ENCODE peak calls at places on chromosome 10, in ten cellular contexts. V is uterus, B is heart right ventricle, J is lower lobe of right lung, W is psoas muscle, M is cardiac fibroblast, C is PC-3, U is Panc1, Y is esophagus squamous epithelium, N is thoracic aorta. D is an unnamed sample.

GRCh38 chr10:109899578-109900355 is 23.5 kb downstream of the XPNPEP1 start:
- DNase-seq in V (peak; percentile 59), B (no peak), J (no peak), W (no peak), M (peak; percentile 86), C (no peak), U (no peak), Y (no peak), N (no peak), D (no peak)

GRCh38 chr10:85492684-85493083 is 873.9 kb downstream of the GRID1 start:
- DNase-seq in V (no peak), B (no peak), J (no peak), W (no peak), M (no peak), C (no peak), U (no peak), Y (no peak), N (no peak), D (no peak)

GRCh38 chr10:118968071-118968470 is 61.4 kb upstream of the NANOS1 start:
- DNase-seq in V (no peak), B (no peak), J (no peak), W (peak; percentile 59), M (no peak), C (no peak), U (no peak), Y (no peak), N (no peak), D (no peak)

GRCh38 chr10:124151466-124152095 is 58.2 kb upstream of the CHST15 start:
- DNase-seq in V (no peak), B (no peak), J (no peak), W (peak; percentile 38), M (no peak), C (no peak), U (no peak), Y (no peak), N (no peak), D (no peak)

GRCh38 chr10:12635127-12635541 is 285.8 kb downstream of the CAMK1D start:
- DNase-seq in V (no peak), B (no peak), J (no peak), W (no peak), M (no peak), C (peak; percentile 62), U (no peak), Y (no peak), N (no peak), D (no peak)

GRCh38 chr10:15146366-15146765 is 22.1 kb downstream of the NMT2 start:
- DNase-seq in V (no peak), B (no peak), J (no peak), W (no peak), M (no peak), C (no peak), U (no peak), Y (no peak), N (no peak), D (no peak)

GRCh38 chr10:191703-192518 is 56.7 kb downstream of the ZMYND11 start:
- DNase-seq in V (peak; percentile 20), B (no peak), J (no peak), W (no peak), M (peak; percentile 79), C (peak; percentile 7), U (no peak), Y (no peak), N (no peak), D (no peak)

GRCh38 chr10:51156913-51157312 is 82.6 kb downstream of the PRKG1 start:
- DNase-seq in V (no peak), B (no peak), J (no peak), W (no peak), M (peak; percentile 57), C (peak; percentile 91), U (no peak), Y (no peak), N (no peak), D (peak; percentile 69)

GRCh38 chr10:75679546-75679945 is 248.1 kb downstream of the LRMDA start:
- DNase-seq in V (no peak), B (no peak), J (no peak), W (no peak), M (no peak), C (peak; percentile 37), U (no peak), Y (no peak), N (no peak), D (no peak)

GRCh38 chr10:124200011-124200410 is 106.6 kb upstream of the CHST15 start:
- DNase-seq in V (no peak), B (no peak), J (no peak), W (no peak), M (no peak), C (peak; percentile 20), U (no peak), Y (no peak), N (no peak), D (no peak)

GRCh38 chr10:71765176-71765906 is 8.0 kb downstream of the VSIR start:
- DNase-seq in V (no peak), B (peak; percentile 70), J (no peak), W (peak; percentile 76), M (peak; percentile 72), C (peak; percentile 13), U (no peak), Y (no peak), N (no peak), D (no peak)

GRCh38 chr10:63416376-63416775 is 49.4 kb downstream of the JMJD1C start:
- DNase-seq in V (no peak), B (no peak), J (no peak), W (no peak), M (peak; percentile 43), C (no peak), U (no peak), Y (no peak), N (no peak), D (peak; percentile 45)

GRCh38 chr10:63413429-63413828 is 52.3 kb downstream of the JMJD1C start:
- DNase-seq in V (no peak), B (no peak), J (no peak), W (no peak), M (no peak), C (no peak), U (no peak), Y (no peak), N (no peak), D (no peak)

GRCh38 chr10:63412304-63412703 is 53.5 kb downstream of the JMJD1C start:
- DNase-seq in V (no peak), B (no peak), J (no peak), W (no peak), M (no peak), C (no peak), U (no peak), Y (no peak), N (no peak), D (no peak)

GRCh38 chr10:63414481-63415260 is 51.1 kb downstream of the JMJD1C start:
- DNase-seq in V (no peak), B (no peak), J (no peak), W (no peak), M (no peak), C (peak; percentile 100), U (no peak), Y (no peak), N (no peak), D (peak; percentile 47)

DNA sequence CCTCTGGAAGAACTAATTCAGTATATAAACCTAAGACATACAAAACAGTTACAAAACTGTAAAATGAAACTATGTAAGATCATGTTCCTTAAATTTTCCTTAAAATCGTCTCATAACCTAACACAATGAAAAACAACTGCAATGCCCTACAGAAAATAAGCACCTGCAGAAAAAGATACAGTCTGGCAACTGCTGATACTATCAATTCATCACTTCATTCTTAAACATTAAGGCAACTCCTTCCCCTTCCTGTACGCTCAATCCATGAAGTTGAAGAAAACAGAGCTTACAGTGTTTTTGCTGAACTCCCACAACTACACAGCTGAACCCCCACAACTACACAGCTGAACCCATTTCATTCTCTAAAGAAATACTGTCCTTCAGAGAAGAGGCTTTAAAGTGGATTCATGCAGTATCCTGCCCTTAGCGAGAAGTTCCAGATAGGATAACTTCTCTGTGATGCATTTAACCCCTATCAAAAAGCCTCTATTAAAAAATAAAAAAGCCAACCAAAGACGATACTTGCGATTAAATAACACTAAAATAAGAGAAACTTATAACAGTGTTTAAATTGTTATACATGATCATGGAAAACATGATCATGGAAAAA is 50.0 kb downstream of the JMJD1C start:
- DNase-seq in V (no peak), B (no peak), J (no peak), W (no peak), M (no peak), C (peak; percentile 53), U (no peak), Y (no peak), N (no peak), D (no peak)
- H3K4me3 ChIP-seq in V (no peak overlapping the region), B (no peak overlapping the region), J (no peak overlapping the region), W (no peak overlapping the region), M (no peak overlapping the region), C (peak overlapping the region; percentile 23), U (no peak overlapping the region), Y (no peak overlapping the region), N (no peak overlapping the region), D (no peak overlapping the region)

DNA sequence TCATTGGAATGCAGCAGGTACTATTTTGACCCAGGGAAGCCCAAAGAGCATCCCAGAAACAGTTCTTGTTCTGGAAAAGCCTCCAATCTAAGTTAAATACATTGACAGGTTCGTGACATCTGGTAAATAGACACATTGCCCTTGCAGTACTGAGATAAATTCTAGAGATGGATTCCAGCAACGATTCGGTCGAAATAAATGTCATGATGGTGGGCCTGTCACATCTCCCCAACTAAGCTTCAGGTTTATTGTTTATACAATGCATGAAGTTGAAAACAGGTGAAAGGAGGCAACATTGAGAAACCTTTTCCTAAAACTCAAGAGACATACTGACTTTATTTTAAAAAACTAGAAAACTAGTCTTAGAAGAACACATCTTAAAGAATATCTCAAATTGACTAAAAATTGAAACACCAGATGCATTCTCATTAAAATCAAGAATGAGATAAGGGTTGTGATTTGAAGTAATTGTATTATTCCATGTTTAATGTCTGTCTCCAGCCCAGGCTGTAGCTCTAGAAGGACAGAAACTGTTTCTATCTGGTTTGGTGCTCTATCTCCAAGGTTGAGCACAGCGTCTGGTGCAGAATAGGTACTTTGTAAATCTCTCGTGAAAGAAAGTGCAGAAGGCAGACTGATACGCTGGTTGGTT is 114.0 kb downstream of the CABCOCO1 start:
- DNase-seq in V (no peak), B (no peak), J (no peak), W (no peak), M (no peak), C (no peak), U (no peak), Y (no peak), N (no peak), D (no peak)
- H3K4me3 ChIP-seq in V (no peak overlapping the region), B (no peak overlapping the region), J (no peak overlapping the region), W (no peak overlapping the region), M (no peak overlapping the region), C (no peak overlapping the region), U (no peak overlapping the region), Y (no peak overlapping the region), N (no peak overlapping the region), D (no peak overlapping the region)

DNA sequence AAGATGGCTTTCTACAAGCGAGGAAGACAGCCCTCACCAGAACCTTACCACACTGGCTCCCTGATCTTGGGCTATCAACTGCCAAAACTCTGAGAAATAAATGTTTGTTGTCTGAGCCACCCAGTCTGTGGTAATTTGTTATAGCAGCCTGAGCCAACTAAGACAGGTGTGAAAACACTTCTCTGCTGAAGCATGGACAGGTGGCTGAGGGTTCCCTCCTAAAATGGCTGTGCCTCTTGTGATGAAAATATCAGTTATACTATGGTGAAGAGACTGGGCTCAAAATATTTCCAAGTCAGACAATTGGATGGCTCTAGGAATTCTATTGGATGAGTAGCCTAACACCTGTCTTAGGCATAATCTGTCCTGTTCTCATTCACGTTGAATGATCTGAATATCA is 78.1 kb downstream of the CDK1 start:
- DNase-seq in V (no peak), B (no peak), J (no peak), W (no peak), M (no peak), C (no peak), U (no peak), Y (no peak), N (no peak), D (no peak)
- H3K4me3 ChIP-seq in V (no peak overlapping the region), B (no peak overlapping the region), J (no peak overlapping the region), W (no peak overlapping the region), M (no peak overlapping the region), C (no peak overlapping the region), U (no peak overlapping the region), Y (no peak overlapping the region), N (no peak overlapping the region), D (no peak overlapping the region)

GRCh38 chr10:117107280-117107679 is 30.8 kb downstream of the VAX1 start:
- DNase-seq in V (no peak), B (no peak), J (no peak), W (no peak), M (no peak), C (no peak), U (no peak), Y (no peak), N (no peak), D (no peak)
- H3K4me3 ChIP-seq in V (no peak overlapping the region), B (no peak overlapping the region), J (no peak overlapping the region), W (no peak overlapping the region), M (no peak overlapping the region), C (no peak overlapping the region), U (no peak overlapping the region), Y (no peak overlapping the region), N (no peak overlapping the region), D (no peak overlapping the region)